ENCODE peak calls at places on chromosome 16, in five cellular contexts. One of them, this sample, is unnamed.

GRCh38 chr16:35686595-35686994 is 2227.2 kb downstream of the TP53TG3F start:
- DNase-seq in stomach: no peak
- DNase-seq in spleen: no peak
- DNase-seq in endothelial cell of umbilical vein: no peak
- DNase-seq in prostate gland: no peak
- DNase-seq in this sample: no peak

GRCh38 chr16:11138769-11139623 is 117.0 kb downstream of the SOCS1 start:
- DNase-seq in endothelial cell of umbilical vein: no peak
- DNase-seq in spleen: no peak
- DNase-seq in prostate gland: no peak
- DNase-seq in stomach: no peak
- DNase-seq in this sample: no peak

GRCh38 chr16:27472091-27473020 is 70.4 kb downstream of the IL21R start:
- DNase-seq in prostate gland: no peak
- DNase-seq in endothelial cell of umbilical vein: no peak
- DNase-seq in stomach: no peak
- DNase-seq in spleen: peak; percentile 40
- DNase-seq in this sample: no peak

GRCh38 chr16:46751381-46751780 is 3.2 kb upstream of the MYLK3 start:
- DNase-seq in endothelial cell of umbilical vein: no peak
- DNase-seq in spleen: peak; percentile 50
- DNase-seq in prostate gland: no peak
- DNase-seq in stomach: no peak
- DNase-seq in this sample: no peak

GRCh38 chr16:3057181-3058166 is 8.0 kb upstream of the IL32 start:
- DNase-seq in prostate gland: no peak
- DNase-seq in endothelial cell of umbilical vein: no peak
- DNase-seq in stomach: no peak
- DNase-seq in spleen: peak; percentile 80
- DNase-seq in this sample: no peak

GRCh38 chr16:75529056-75529905 is 6.6 kb downstream of the CHST5 start:
- DNase-seq in endothelial cell of umbilical vein: no peak
- DNase-seq in spleen: no peak
- DNase-seq in stomach: no peak
- DNase-seq in prostate gland: no peak
- DNase-seq in this sample: no peak

GRCh38 chr16:8892101-8892575 is 10.0 kb downstream of the LITAFD start:
- DNase-seq in endothelial cell of umbilical vein: no peak
- DNase-seq in prostate gland: no peak
- DNase-seq in spleen: peak; percentile 83
- DNase-seq in stomach: no peak
- DNase-seq in this sample: no peak

GRCh38 chr16:55955845-55956244 is 80.7 kb upstream of the CES5A start:
- DNase-seq in prostate gland: no peak
- DNase-seq in stomach: no peak
- DNase-seq in spleen: no peak
- DNase-seq in endothelial cell of umbilical vein: no peak
- DNase-seq in this sample: no peak

GRCh38 chr16:695355-696089 is 5.3 kb upstream of the WDR24 start:
- DNase-seq in endothelial cell of umbilical vein: no peak
- DNase-seq in spleen: peak; percentile 88
- DNase-seq in prostate gland: no peak
- DNase-seq in stomach: peak; percentile 76
- DNase-seq in this sample: peak; percentile 78

GRCh38 chr16:14307623-14308356 is 236.7 kb downstream of the MRTFB start:
- DNase-seq in stomach: no peak
- DNase-seq in spleen: peak; percentile 63
- DNase-seq in endothelial cell of umbilical vein: no peak
- DNase-seq in prostate gland: no peak
- DNase-seq in this sample: no peak

GRCh38 chr16:57208926-57209325 is 22.8 kb downstream of the RSPRY1 start:
- DNase-seq in prostate gland: no peak
- DNase-seq in endothelial cell of umbilical vein: no peak
- DNase-seq in stomach: no peak
- DNase-seq in spleen: no peak
- DNase-seq in this sample: no peak

GRCh38 chr16:50372611-50373344 is 4.0 kb upstream of the BRD7 start:
- DNase-seq in endothelial cell of umbilical vein: no peak
- DNase-seq in prostate gland: no peak
- DNase-seq in spleen: no peak
- DNase-seq in stomach: no peak
- DNase-seq in this sample: no peak

GRCh38 chr16:9225527-9226316 is 134.3 kb downstream of the HAPSTR1 start:
- DNase-seq in prostate gland: no peak
- DNase-seq in endothelial cell of umbilical vein: no peak
- DNase-seq in stomach: no peak
- DNase-seq in spleen: no peak
- DNase-seq in this sample: no peak

GRCh38 chr16:52283018-52283417 is 263.9 kb downstream of the TOX3 start:
- DNase-seq in stomach: no peak
- DNase-seq in spleen: no peak
- DNase-seq in prostate gland: no peak
- DNase-seq in endothelial cell of umbilical vein: no peak
- DNase-seq in this sample: no peak

GRCh38 chr16:23435500-23435899 is 17.5 kb downstream of the COG7 start:
- DNase-seq in stomach: peak; percentile 68
- DNase-seq in endothelial cell of umbilical vein: peak; percentile 81
- DNase-seq in prostate gland: peak; percentile 63
- DNase-seq in spleen: peak; percentile 82
- DNase-seq in this sample: peak; percentile 41

GRCh38 chr16:69861276-69862030 is 89.7 kb upstream of the CLEC18A start:
- DNase-seq in endothelial cell of umbilical vein: peak; percentile 92
- DNase-seq in prostate gland: peak; percentile 50
- DNase-seq in stomach: peak; percentile 35
- DNase-seq in spleen: no peak
- DNase-seq in this sample: no peak

GRCh38 chr16:67542464-67542863 is 13.8 kb downstream of the RIPOR1 start:
- DNase-seq in spleen: peak; percentile 87
- DNase-seq in stomach: peak; percentile 40
- DNase-seq in endothelial cell of umbilical vein: peak; percentile 80
- DNase-seq in prostate gland: no peak
- DNase-seq in this sample: peak; percentile 91

GRCh38 chr16:89921131-89921698 is 1.9 kb upstream of the TUBB3 start:
- DNase-seq in endothelial cell of umbilical vein: no peak
- DNase-seq in spleen: no peak
- DNase-seq in prostate gland: no peak
- DNase-seq in stomach: no peak
- DNase-seq in this sample: no peak

GRCh38 chr16:660459-661183 is 7.3 kb upstream of the RHOT2 start:
- DNase-seq in endothelial cell of umbilical vein: peak; percentile 88
- DNase-seq in spleen: peak; percentile 95
- DNase-seq in prostate gland: peak; percentile 86
- DNase-seq in stomach: peak; percentile 97
- DNase-seq in this sample: peak; percentile 97

GRCh38 chr16:9186061-9186460 is 94.6 kb downstream of the HAPSTR1 start:
- DNase-seq in stomach: no peak
- DNase-seq in spleen: no peak
- DNase-seq in endothelial cell of umbilical vein: no peak
- DNase-seq in prostate gland: no peak
- DNase-seq in this sample: no peak

GRCh38 chr16:66007717-66008116 is 358.8 kb upstream of the CDH5 start:
- DNase-seq in stomach: no peak
- DNase-seq in endothelial cell of umbilical vein: no peak
- DNase-seq in spleen: no peak
- DNase-seq in prostate gland: no peak
- DNase-seq in this sample: no peak

GRCh38 chr16:66689282-66689681 is 7.3 kb downstream of the CMTM4 start:
- DNase-seq in stomach: no peak
- DNase-seq in endothelial cell of umbilical vein: no peak
- DNase-seq in prostate gland: no peak
- DNase-seq in spleen: no peak
- DNase-seq in this sample: no peak

GRCh38 chr16:67235816-67236547 is 9.1 kb downstream of the TMEM208 start:
- DNase-seq in stomach: no peak
- DNase-seq in spleen: peak; percentile 62
- DNase-seq in endothelial cell of umbilical vein: no peak
- DNase-seq in prostate gland: no peak
- DNase-seq in this sample: no peak

GRCh38 chr16:1181715-1182671 is 29.1 kb downstream of the CACNA1H start:
- DNase-seq in endothelial cell of umbilical vein: peak; percentile 59
- DNase-seq in spleen: no peak
- DNase-seq in prostate gland: no peak
- DNase-seq in stomach: peak; percentile 60
- DNase-seq in this sample: no peak

GRCh38 chr16:16073884-16074781 is 124.7 kb downstream of the ABCC1 start:
- DNase-seq in endothelial cell of umbilical vein: no peak
- DNase-seq in prostate gland: no peak
- DNase-seq in stomach: peak; percentile 34
- DNase-seq in spleen: no peak
- DNase-seq in this sample: no peak

GRCh38 chr16:11309895-11310633 is 28.9 kb upstream of the PRM1 start:
- DNase-seq in prostate gland: no peak
- DNase-seq in stomach: no peak
- DNase-seq in spleen: no peak
- DNase-seq in endothelial cell of umbilical vein: no peak
- DNase-seq in this sample: no peak

GRCh38 chr16:1290032-1290431 is 19.4 kb upstream of the UBE2I start:
- DNase-seq in endothelial cell of umbilical vein: no peak
- DNase-seq in stomach: no peak
- DNase-seq in prostate gland: no peak
- DNase-seq in spleen: no peak
- DNase-seq in this sample: no peak

GRCh38 chr16:84806256-84806889 is 13.4 kb upstream of the CRISPLD2 start:
- DNase-seq in stomach: peak; percentile 42
- DNase-seq in endothelial cell of umbilical vein: peak; percentile 80
- DNase-seq in spleen: peak; percentile 87
- DNase-seq in prostate gland: no peak
- DNase-seq in this sample: no peak

GRCh38 chr16:88804552-88805339 is 1.2 kb downstream of the CDT1 start:
- DNase-seq in spleen: peak; percentile 83
- DNase-seq in prostate gland: no peak
- DNase-seq in stomach: no peak
- DNase-seq in endothelial cell of umbilical vein: no peak
- DNase-seq in this sample: peak; percentile 72
- TF ChIP-seq POLR2AphosphoS5 in spleen: no peak
- TF ChIP-seq POLR2AphosphoS5 in prostate gland: no peak
- TF ChIP-seq POLR2AphosphoS5 in stomach: no peak
- TF ChIP-seq POLR2AphosphoS5 in endothelial cell of umbilical vein: no peak
- TF ChIP-seq POLR2AphosphoS5 in this sample: no peak

DNA sequence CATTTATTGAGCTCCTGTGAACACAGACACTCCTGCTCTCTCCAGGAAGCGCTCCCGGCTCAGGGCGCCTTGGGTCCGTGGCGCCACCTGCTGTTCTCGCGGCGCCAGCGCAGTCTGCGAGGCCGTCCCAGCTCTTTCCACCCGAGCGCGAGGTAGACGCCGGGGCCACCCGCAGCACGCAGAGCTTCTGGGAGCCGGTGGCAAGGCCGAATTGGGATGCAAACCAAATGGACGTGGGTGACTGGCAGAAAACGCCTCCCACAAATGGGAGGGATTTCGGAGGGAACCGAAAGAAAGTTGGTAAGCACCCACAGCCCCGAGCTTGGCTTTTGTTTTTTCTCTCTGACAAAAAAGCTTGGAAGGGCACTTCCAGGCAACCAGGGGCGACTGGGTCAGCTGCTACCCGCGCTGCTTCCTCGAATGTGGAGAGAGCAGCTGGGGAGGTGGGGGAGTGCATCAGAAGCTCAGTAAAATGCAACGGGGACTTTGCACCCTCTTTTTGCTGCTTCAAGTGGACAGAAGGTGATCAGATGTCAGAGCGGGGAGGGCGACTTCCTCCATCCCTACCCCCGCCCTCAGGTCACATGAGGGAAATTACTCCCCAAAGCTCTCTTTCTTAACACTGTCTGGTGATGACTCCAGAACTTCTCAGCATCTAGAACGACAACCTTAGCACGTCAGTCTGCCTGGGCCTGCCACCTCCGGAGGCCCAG is 13.5 kb upstream of the N4BP1 start:
- DNase-seq in stomach: peak; percentile 88
- DNase-seq in prostate gland: peak; percentile 78
- DNase-seq in endothelial cell of umbilical vein: peak; percentile 79
- DNase-seq in spleen: peak; percentile 96
- DNase-seq in this sample: peak; percentile 88
- TF ChIP-seq POLR2AphosphoS5 in stomach: peak; percentile 15
- TF ChIP-seq POLR2AphosphoS5 in prostate gland: peak; percentile 76
- TF ChIP-seq POLR2AphosphoS5 in endothelial cell of umbilical vein: no peak
- TF ChIP-seq POLR2AphosphoS5 in spleen: peak; percentile 92
- TF ChIP-seq POLR2AphosphoS5 in this sample: no peak

GRCh38 chr16:64159986-64160385 is 961.9 kb downstream of the CDH11 start:
- DNase-seq in prostate gland: no peak
- DNase-seq in endothelial cell of umbilical vein: no peak
- DNase-seq in spleen: no peak
- DNase-seq in stomach: no peak
- DNase-seq in this sample: no peak
- TF ChIP-seq POLR2AphosphoS5 in prostate gland: no peak
- TF ChIP-seq POLR2AphosphoS5 in endothelial cell of umbilical vein: no peak
- TF ChIP-seq POLR2AphosphoS5 in spleen: no peak
- TF ChIP-seq POLR2AphosphoS5 in stomach: no peak
- TF ChIP-seq POLR2AphosphoS5 in this sample: no peak

DNA sequence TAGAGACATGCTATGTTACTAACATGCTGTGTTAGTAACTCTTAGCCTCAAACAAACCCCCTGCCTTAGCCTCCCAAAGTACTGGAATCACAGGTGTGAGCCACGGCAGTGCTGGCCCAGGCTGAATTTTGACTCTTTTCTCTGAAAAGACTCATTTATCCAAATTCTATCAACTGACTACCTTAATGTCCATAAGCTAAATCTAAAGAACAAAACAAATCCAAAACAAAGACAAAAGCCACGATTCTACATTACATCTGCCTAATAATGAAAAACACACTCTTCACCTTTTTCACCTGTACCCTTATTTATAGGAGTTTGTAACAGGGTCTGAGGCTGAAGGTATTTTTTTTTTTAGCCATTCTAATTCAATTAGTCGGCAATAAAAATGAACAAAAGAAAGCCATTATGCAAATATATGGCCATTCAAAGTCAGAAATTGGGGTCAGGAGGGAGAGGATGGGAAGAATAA is 432.5 kb downstream of the RBFOX1 start:
- DNase-seq in stomach: no peak
- DNase-seq in endothelial cell of umbilical vein: no peak
- DNase-seq in spleen: no peak
- DNase-seq in prostate gland: no peak
- DNase-seq in this sample: no peak
- TF ChIP-seq POLR2AphosphoS5 in stomach: no peak
- TF ChIP-seq POLR2AphosphoS5 in endothelial cell of umbilical vein: no peak
- TF ChIP-seq POLR2AphosphoS5 in spleen: no peak
- TF ChIP-seq POLR2AphosphoS5 in prostate gland: no peak
- TF ChIP-seq POLR2AphosphoS5 in this sample: no peak

GRCh38 chr16:81445926-81446317 is 1.3 kb downstream of the CMIP start:
- DNase-seq in spleen: no peak
- DNase-seq in prostate gland: peak; percentile 33
- DNase-seq in stomach: no peak
- DNase-seq in endothelial cell of umbilical vein: peak; percentile 30
- DNase-seq in this sample: no peak

GRCh38 chr16:81447383-81448101 is 2.9 kb downstream of the CMIP start:
- DNase-seq in endothelial cell of umbilical vein: peak; percentile 25
- DNase-seq in stomach: peak; percentile 47
- DNase-seq in prostate gland: peak; percentile 53
- DNase-seq in spleen: no peak
- DNase-seq in this sample: no peak

GRCh38 chr16:81445143-81445922 is 725 bp downstream of the CMIP start:
- DNase-seq in spleen: peak; percentile 91
- DNase-seq in stomach: peak; percentile 58
- DNase-seq in endothelial cell of umbilical vein: peak; percentile 25
- DNase-seq in prostate gland: no peak
- DNase-seq in this sample: peak; percentile 73

GRCh38 chr16:81448154-81449131 is 3.8 kb downstream of the CMIP start:
- DNase-seq in prostate gland: peak; percentile 68
- DNase-seq in endothelial cell of umbilical vein: no peak
- DNase-seq in spleen: no peak
- DNase-seq in stomach: peak; percentile 73
- DNase-seq in this sample: no peak

GRCh38 chr16:81446318-81447275 is 2.0 kb downstream of the CMIP start:
- DNase-seq in prostate gland: peak; percentile 72
- DNase-seq in spleen: no peak
- DNase-seq in stomach: peak; percentile 60
- DNase-seq in endothelial cell of umbilical vein: peak; percentile 35
- DNase-seq in this sample: peak; percentile 47
- TF ChIP-seq POLR2AphosphoS5 in prostate gland: peak; percentile 65
- TF ChIP-seq POLR2AphosphoS5 in spleen: peak; percentile 27
- TF ChIP-seq POLR2AphosphoS5 in stomach: peak; percentile 50
- TF ChIP-seq POLR2AphosphoS5 in endothelial cell of umbilical vein: no peak
- TF ChIP-seq POLR2AphosphoS5 in this sample: no peak

This sample was measured in GM12891.